ENCODE peak calls at places on chromosomes 6 and 20, in seven cellular contexts. Z is AG09309, A is choroid plexus epithelial cell, L is tibial artery, J is hypothalamus, F is NCI-H1092 treated with DMSO at 0.1 percent for 48 hours, W is D341Med. T is an unnamed sample.

GRCh38 chr6:23980965-23981364 is 145.1 kb upstream of the NRSN1 start:
- DNase-seq in W (no peak), F (no peak), A (no peak), Z (no peak), L (no peak), J (no peak), T (no peak)

GRCh38 chr20:37393196-37393862 is 47.4 kb downstream of the SRC start:
- DNase-seq in F (no peak), L (no peak), J (no peak), Z (no peak), W (no peak), A (no peak), T (no peak)

GRCh38 chr6:137717074-137718073 is 149.7 kb upstream of the TNFAIP3 start:
- DNase-seq in W (no peak), L (no peak), J (no peak), A (no peak), Z (no peak), F (no peak), T (no peak)

GRCh38 chr6:107943626-107944439 is 14.2 kb downstream of the SEC63 start:
- DNase-seq in F (no peak), J (no peak), A (no peak), L (no peak), W (no peak), Z (no peak), T (no peak)

GRCh38 chr20:48051810-48052491 is 266.7 kb upstream of the SULF2 start:
- DNase-seq in F (peak), L (no peak), W (no peak), Z (peak), J (no peak), A (peak), T (no peak)

GRCh38 chr6:24876496-24877465 is 59.0 kb downstream of the RIPOR2 start:
- DNase-seq in W (no peak), A (no peak), Z (no peak), J (no peak), F (no peak), L (no peak), T (no peak)

GRCh38 chr6:12203001-12203400 is 87.2 kb upstream of the EDN1 start:
- DNase-seq in F (no peak), J (no peak), Z (no peak), A (peak), L (no peak), W (no peak), T (no peak)

GRCh38 chr6:90428514-90428913 is 131.9 kb upstream of the BACH2 start:
- DNase-seq in F (no peak), J (no peak), W (no peak), L (no peak), Z (no peak), A (no peak), T (no peak)

GRCh38 chr6:82875573-82876185 is 190.0 kb downstream of the UBE3D start:
- DNase-seq in J (no peak), W (no peak), L (no peak), F (no peak), Z (peak), A (peak), T (no peak)

GRCh38 chr20:7980332-7981046 is 39.1 kb downstream of the TMX4 start:
- DNase-seq in F (no peak), Z (peak), A (peak), J (no peak), L (no peak), W (peak), T (peak)

GRCh38 chr6:36147294-36147693 is 17.0 kb downstream of the MAPK13 start:
- DNase-seq in W (no peak), Z (no peak), F (no peak), L (no peak), A (no peak), J (no peak), T (no peak)

GRCh38 chr6:2355155-2355554 is 109.8 kb upstream of the GMDS start:
- DNase-seq in J (no peak), F (no peak), Z (no peak), W (no peak), A (no peak), L (no peak), T (no peak)

GRCh38 chr6:148724428-148724827 is 22.4 kb upstream of the UST start:
- DNase-seq in W (no peak), A (no peak), F (no peak), L (no peak), Z (no peak), J (no peak), T (no peak)

GRCh38 chr6:34277763-34278112 is 28.9 kb upstream of the SMIM29 start:
- DNase-seq in Z (no peak), L (no peak), W (no peak), A (no peak), F (no peak), J (no peak), T (no peak)

GRCh38 chr6:4872841-4873240 is 96.6 kb downstream of the CDYL start:
- DNase-seq in F (no peak), A (peak), W (no peak), J (no peak), L (no peak), Z (no peak), T (no peak)

T was measured in prostate gland.